ENCODE peak calls at places on chromosomes 3 and 15, in ten cellular contexts. One of them, this sample, is unnamed.

GRCh38 chr15:89105147-89105546 is 16.9 kb downstream of the ABHD2 start:
- DNase-seq in posterior cingulate gyrus: no peak
- DNase-seq in activated T-cell treated with anti-CD3 and anti-CD28 coated beads for 48 hours: no peak
- DNase-seq in ureter: no peak
- DNase-seq in SK-N-SH: no peak
- DNase-seq in transverse colon: no peak
- DNase-seq in ascending aorta: no peak
- DNase-seq in Calu3: no peak
- DNase-seq in COR-L47: no peak
- DNase-seq in effector CD4-positive, alpha-beta T cell: no peak
- DNase-seq in this sample: no peak

GRCh38 chr15:66931768-66932633 is 133.4 kb upstream of the SMAD3 start:
- DNase-seq in posterior cingulate gyrus: no peak
- DNase-seq in transverse colon: peak
- DNase-seq in effector CD4-positive, alpha-beta T cell: no peak
- DNase-seq in activated T-cell treated with anti-CD3 and anti-CD28 coated beads for 48 hours: no peak
- DNase-seq in ascending aorta: no peak
- DNase-seq in COR-L47: no peak
- DNase-seq in ureter: peak
- DNase-seq in Calu3: peak
- DNase-seq in SK-N-SH: no peak
- DNase-seq in this sample: no peak

GRCh38 chr15:94105760-94106159 is 125.6 kb upstream of the MCTP2 start:
- DNase-seq in ascending aorta: no peak
- DNase-seq in Calu3: no peak
- DNase-seq in SK-N-SH: no peak
- DNase-seq in ureter: no peak
- DNase-seq in transverse colon: no peak
- DNase-seq in effector CD4-positive, alpha-beta T cell: no peak
- DNase-seq in activated T-cell treated with anti-CD3 and anti-CD28 coated beads for 48 hours: no peak
- DNase-seq in posterior cingulate gyrus: no peak
- DNase-seq in COR-L47: no peak
- DNase-seq in this sample: peak

GRCh38 chr3:195806211-195806915 is 5.4 kb downstream of the MUC4 start:
- DNase-seq in ascending aorta: no peak
- DNase-seq in transverse colon: no peak
- DNase-seq in Calu3: no peak
- DNase-seq in activated T-cell treated with anti-CD3 and anti-CD28 coated beads for 48 hours: no peak
- DNase-seq in effector CD4-positive, alpha-beta T cell: no peak
- DNase-seq in posterior cingulate gyrus: no peak
- DNase-seq in SK-N-SH: no peak
- DNase-seq in ureter: no peak
- DNase-seq in COR-L47: no peak
- DNase-seq in this sample: no peak

GRCh38 chr3:132352556-132353143 is 35.4 kb downstream of the ACP3 start:
- DNase-seq in Calu3: peak
- DNase-seq in posterior cingulate gyrus: peak
- DNase-seq in SK-N-SH: peak
- DNase-seq in COR-L47: peak
- DNase-seq in ureter: peak
- DNase-seq in ascending aorta: no peak
- DNase-seq in transverse colon: peak
- DNase-seq in activated T-cell treated with anti-CD3 and anti-CD28 coated beads for 48 hours: peak
- DNase-seq in effector CD4-positive, alpha-beta T cell: peak
- DNase-seq in this sample: no peak

GRCh38 chr3:48859188-48859587 is 11.5 kb upstream of the PRKAR2A start:
- DNase-seq in effector CD4-positive, alpha-beta T cell: no peak
- DNase-seq in SK-N-SH: no peak
- DNase-seq in transverse colon: no peak
- DNase-seq in ascending aorta: no peak
- DNase-seq in Calu3: no peak
- DNase-seq in COR-L47: no peak
- DNase-seq in posterior cingulate gyrus: no peak
- DNase-seq in ureter: no peak
- DNase-seq in activated T-cell treated with anti-CD3 and anti-CD28 coated beads for 48 hours: no peak
- DNase-seq in this sample: no peak

GRCh38 chr3:170027691-170028102 is 10.1 kb upstream of the GPR160 start:
- DNase-seq in Calu3: no peak
- DNase-seq in posterior cingulate gyrus: no peak
- DNase-seq in ascending aorta: no peak
- DNase-seq in COR-L47: no peak
- DNase-seq in transverse colon: no peak
- DNase-seq in ureter: no peak
- DNase-seq in activated T-cell treated with anti-CD3 and anti-CD28 coated beads for 48 hours: no peak
- DNase-seq in SK-N-SH: no peak
- DNase-seq in effector CD4-positive, alpha-beta T cell: no peak
- DNase-seq in this sample: no peak

GRCh38 chr3:55200916-55201315 is 273.1 kb upstream of the LRTM1 start:
- DNase-seq in ascending aorta: no peak
- DNase-seq in SK-N-SH: no peak
- DNase-seq in COR-L47: no peak
- DNase-seq in effector CD4-positive, alpha-beta T cell: no peak
- DNase-seq in activated T-cell treated with anti-CD3 and anti-CD28 coated beads for 48 hours: no peak
- DNase-seq in ureter: no peak
- DNase-seq in posterior cingulate gyrus: no peak
- DNase-seq in transverse colon: no peak
- DNase-seq in Calu3: no peak
- DNase-seq in this sample: no peak

GRCh38 chr3:112136959-112137693 is 4.1 kb upstream of the GCSAM start:
- DNase-seq in COR-L47: peak
- DNase-seq in SK-N-SH: no peak
- DNase-seq in posterior cingulate gyrus: peak
- DNase-seq in transverse colon: peak
- DNase-seq in activated T-cell treated with anti-CD3 and anti-CD28 coated beads for 48 hours: no peak
- DNase-seq in Calu3: peak
- DNase-seq in ureter: no peak
- DNase-seq in effector CD4-positive, alpha-beta T cell: no peak
- DNase-seq in ascending aorta: no peak
- DNase-seq in this sample: no peak

GRCh38 chr15:64443747-64444621 is 16.4 kb upstream of the ZNF609 start:
- DNase-seq in SK-N-SH: no peak
- DNase-seq in ascending aorta: no peak
- DNase-seq in effector CD4-positive, alpha-beta T cell: no peak
- DNase-seq in posterior cingulate gyrus: no peak
- DNase-seq in Calu3: peak
- DNase-seq in COR-L47: no peak
- DNase-seq in activated T-cell treated with anti-CD3 and anti-CD28 coated beads for 48 hours: no peak
- DNase-seq in transverse colon: no peak
- DNase-seq in ureter: no peak
- DNase-seq in this sample: no peak

GRCh38 chr3:36496734-36497133 is 116.4 kb downstream of the STAC start:
- DNase-seq in transverse colon: no peak
- DNase-seq in posterior cingulate gyrus: no peak
- DNase-seq in ureter: no peak
- DNase-seq in SK-N-SH: no peak
- DNase-seq in COR-L47: no peak
- DNase-seq in effector CD4-positive, alpha-beta T cell: no peak
- DNase-seq in Calu3: no peak
- DNase-seq in ascending aorta: no peak
- DNase-seq in activated T-cell treated with anti-CD3 and anti-CD28 coated beads for 48 hours: no peak
- DNase-seq in this sample: no peak

GRCh38 chr3:45191424-45191823 is 34.7 kb downstream of the TMEM158 start:
- DNase-seq in activated T-cell treated with anti-CD3 and anti-CD28 coated beads for 48 hours: no peak
- DNase-seq in posterior cingulate gyrus: no peak
- DNase-seq in ureter: no peak
- DNase-seq in ascending aorta: no peak
- DNase-seq in Calu3: no peak
- DNase-seq in COR-L47: no peak
- DNase-seq in effector CD4-positive, alpha-beta T cell: no peak
- DNase-seq in SK-N-SH: no peak
- DNase-seq in transverse colon: no peak
- DNase-seq in this sample: no peak

GRCh38 chr3:185071401-185071800 is 81.5 kb downstream of the C3orf70 start:
- DNase-seq in activated T-cell treated with anti-CD3 and anti-CD28 coated beads for 48 hours: no peak
- DNase-seq in posterior cingulate gyrus: no peak
- DNase-seq in SK-N-SH: peak
- DNase-seq in ureter: no peak
- DNase-seq in ascending aorta: no peak
- DNase-seq in transverse colon: no peak
- DNase-seq in effector CD4-positive, alpha-beta T cell: no peak
- DNase-seq in Calu3: no peak
- DNase-seq in COR-L47: no peak
- DNase-seq in this sample: no peak

GRCh38 chr3:114110439-114110838 is 53.9 kb downstream of the QTRT2 start:
- DNase-seq in ureter: no peak
- DNase-seq in posterior cingulate gyrus: no peak
- DNase-seq in ascending aorta: no peak
- DNase-seq in COR-L47: no peak
- DNase-seq in effector CD4-positive, alpha-beta T cell: no peak
- DNase-seq in SK-N-SH: no peak
- DNase-seq in Calu3: no peak
- DNase-seq in transverse colon: no peak
- DNase-seq in activated T-cell treated with anti-CD3 and anti-CD28 coated beads for 48 hours: no peak
- DNase-seq in this sample: no peak

GRCh38 chr15:31474059-31474868 is 147.6 kb downstream of the KLF13 start:
- DNase-seq in Calu3: no peak
- DNase-seq in effector CD4-positive, alpha-beta T cell: no peak
- DNase-seq in SK-N-SH: no peak
- DNase-seq in posterior cingulate gyrus: no peak
- DNase-seq in ureter: peak
- DNase-seq in COR-L47: no peak
- DNase-seq in activated T-cell treated with anti-CD3 and anti-CD28 coated beads for 48 hours: no peak
- DNase-seq in ascending aorta: no peak
- DNase-seq in transverse colon: no peak
- DNase-seq in this sample: no peak

GRCh38 chr3:115706311-115706829 is 83.1 kb downstream of the GAP43 start:
- DNase-seq in transverse colon: no peak
- DNase-seq in effector CD4-positive, alpha-beta T cell: no peak
- DNase-seq in SK-N-SH: no peak
- DNase-seq in activated T-cell treated with anti-CD3 and anti-CD28 coated beads for 48 hours: no peak
- DNase-seq in ascending aorta: no peak
- DNase-seq in Calu3: no peak
- DNase-seq in COR-L47: no peak
- DNase-seq in ureter: no peak
- DNase-seq in posterior cingulate gyrus: no peak
- DNase-seq in this sample: no peak

GRCh38 chr15:34606545-34606944 is 23.1 kb upstream of the GOLGA8B start:
- DNase-seq in ureter: no peak
- DNase-seq in effector CD4-positive, alpha-beta T cell: no peak
- DNase-seq in transverse colon: no peak
- DNase-seq in ascending aorta: no peak
- DNase-seq in posterior cingulate gyrus: no peak
- DNase-seq in SK-N-SH: peak
- DNase-seq in Calu3: no peak
- DNase-seq in COR-L47: no peak
- DNase-seq in activated T-cell treated with anti-CD3 and anti-CD28 coated beads for 48 hours: no peak
- DNase-seq in this sample: no peak

GRCh38 chr3:113623324-113623723 is 73.1 kb downstream of the USF3 start:
- DNase-seq in Calu3: no peak
- DNase-seq in activated T-cell treated with anti-CD3 and anti-CD28 coated beads for 48 hours: no peak
- DNase-seq in posterior cingulate gyrus: no peak
- DNase-seq in ureter: no peak
- DNase-seq in COR-L47: no peak
- DNase-seq in transverse colon: no peak
- DNase-seq in effector CD4-positive, alpha-beta T cell: no peak
- DNase-seq in ascending aorta: no peak
- DNase-seq in SK-N-SH: no peak
- DNase-seq in this sample: no peak

GRCh38 chr3:9970020-9970652 is 16.5 kb downstream of the EMC3 start:
- DNase-seq in Calu3: no peak
- DNase-seq in SK-N-SH: no peak
- DNase-seq in activated T-cell treated with anti-CD3 and anti-CD28 coated beads for 48 hours: no peak
- DNase-seq in posterior cingulate gyrus: no peak
- DNase-seq in ureter: no peak
- DNase-seq in ascending aorta: no peak
- DNase-seq in transverse colon: no peak
- DNase-seq in effector CD4-positive, alpha-beta T cell: no peak
- DNase-seq in COR-L47: no peak
- DNase-seq in this sample: no peak

GRCh38 chr3:132315851-132316250 is 1.4 kb upstream of the ACP3 start:
- DNase-seq in transverse colon: no peak
- DNase-seq in posterior cingulate gyrus: no peak
- DNase-seq in activated T-cell treated with anti-CD3 and anti-CD28 coated beads for 48 hours: no peak
- DNase-seq in COR-L47: no peak
- DNase-seq in Calu3: no peak
- DNase-seq in SK-N-SH: no peak
- DNase-seq in effector CD4-positive, alpha-beta T cell: no peak
- DNase-seq in ureter: no peak
- DNase-seq in ascending aorta: no peak
- DNase-seq in this sample: no peak

GRCh38 chr3:123226549-123226948 is 24.8 kb downstream of the SEC22A start:
- DNase-seq in effector CD4-positive, alpha-beta T cell: no peak
- DNase-seq in ureter: no peak
- DNase-seq in ascending aorta: no peak
- DNase-seq in SK-N-SH: no peak
- DNase-seq in Calu3: no peak
- DNase-seq in COR-L47: no peak
- DNase-seq in activated T-cell treated with anti-CD3 and anti-CD28 coated beads for 48 hours: no peak
- DNase-seq in transverse colon: no peak
- DNase-seq in posterior cingulate gyrus: no peak
- DNase-seq in this sample: no peak

GRCh38 chr15:34952481-34952880 is 17.1 kb downstream of the AQR start:
- DNase-seq in COR-L47: no peak
- DNase-seq in ascending aorta: no peak
- DNase-seq in transverse colon: no peak
- DNase-seq in ureter: no peak
- DNase-seq in SK-N-SH: no peak
- DNase-seq in activated T-cell treated with anti-CD3 and anti-CD28 coated beads for 48 hours: no peak
- DNase-seq in Calu3: no peak
- DNase-seq in posterior cingulate gyrus: no peak
- DNase-seq in effector CD4-positive, alpha-beta T cell: no peak
- DNase-seq in this sample: no peak

GRCh38 chr3:181230258-181230657 is 240.7 kb upstream of the DNAJC19 start:
- DNase-seq in COR-L47: no peak
- DNase-seq in effector CD4-positive, alpha-beta T cell: no peak
- DNase-seq in transverse colon: no peak
- DNase-seq in ureter: no peak
- DNase-seq in ascending aorta: no peak
- DNase-seq in Calu3: no peak
- DNase-seq in SK-N-SH: no peak
- DNase-seq in activated T-cell treated with anti-CD3 and anti-CD28 coated beads for 48 hours: no peak
- DNase-seq in posterior cingulate gyrus: no peak
- DNase-seq in this sample: no peak

GRCh38 chr3:52742418-52743041 is 28.2 kb downstream of the NEK4 start:
- DNase-seq in posterior cingulate gyrus: no peak
- DNase-seq in COR-L47: no peak
- DNase-seq in ascending aorta: no peak
- DNase-seq in ureter: no peak
- DNase-seq in Calu3: peak
- DNase-seq in effector CD4-positive, alpha-beta T cell: no peak
- DNase-seq in transverse colon: no peak
- DNase-seq in SK-N-SH: peak
- DNase-seq in activated T-cell treated with anti-CD3 and anti-CD28 coated beads for 48 hours: no peak
- DNase-seq in this sample: no peak

This sample was measured in esophagus muscularis mucosa.